ENCODE peak calls at places on chromosomes 1 and 21, in six cellular contexts. R is ovary, E is IMR-90, G is Calu3, Y is astrocyte of the cerebellum, O is colonic mucosa. X is an unnamed sample.

GRCh38 chr1:236018885-236019453 is 45.9 kb downstream of the NID1 start:
- DNase-seq in R (peak; percentile 68), E (peak; percentile 36), G (no peak), Y (no peak), O (peak; percentile 48), X (no peak)

GRCh38 chr1:33810571-33810970 is 53.3 kb upstream of the HMGB4 start:
- DNase-seq in R (no peak), E (no peak), G (no peak), Y (no peak), O (peak; percentile 9), X (no peak)

GRCh38 chr21:35275776-35276175 is 226.7 kb upstream of the RUNX1 start:
- DNase-seq in R (no peak), E (peak; percentile 25), G (peak; percentile 17), Y (no peak), O (no peak), X (no peak)

GRCh38 chr1:81758213-81758612 is 42.5 kb upstream of the ADGRL2 start:
- DNase-seq in R (no peak), E (no peak), G (no peak), Y (no peak), O (no peak), X (no peak)

GRCh38 chr21:39456665-39457064 is 4.9 kb downstream of the SH3BGR start:
- DNase-seq in R (no peak), E (no peak), G (no peak), Y (no peak), O (no peak), X (no peak)

GRCh38 chr1:225445644-225446297 is 17.9 kb upstream of the LBR start:
- DNase-seq in R (no peak), E (no peak), G (no peak), Y (no peak), O (peak; percentile 70), X (no peak)

GRCh38 chr1:206709772-206710456 is 25.2 kb downstream of the MAPKAPK2 start:
- DNase-seq in R (no peak), E (peak; percentile 68), G (no peak), Y (no peak), O (no peak), X (no peak)

GRCh38 chr1:41366428-41367101 is 5.3 kb downstream of the FOXO6 start:
- DNase-seq in R (peak; percentile 74), E (no peak), G (peak; percentile 37), Y (no peak), O (peak; percentile 38), X (no peak)

GRCh38 chr1:219621047-219621786 is 8.3 kb upstream of the ZC3H11B start:
- DNase-seq in R (no peak), E (no peak), G (no peak), Y (no peak), O (no peak), X (no peak)

GRCh38 chr1:109794319-109795132 is 30.8 kb upstream of the EPS8L3 start:
- DNase-seq in R (no peak), E (no peak), G (no peak), Y (no peak), O (peak; percentile 35), X (no peak)

GRCh38 chr1:244874974-244875579 is 10.7 kb upstream of the HNRNPU start:
- DNase-seq in R (no peak), E (no peak), G (no peak), Y (no peak), O (no peak), X (no peak)

GRCh38 chr1:109823543-109824348 is 60.0 kb upstream of the EPS8L3 start:
- DNase-seq in R (no peak), E (no peak), G (peak; percentile 20), Y (no peak), O (peak; percentile 50), X (no peak)

GRCh38 chr1:203858975-203859374 is 2.4 kb upstream of the SNRPE start:
- DNase-seq in R (no peak), E (no peak), G (no peak), Y (no peak), O (no peak), X (no peak)

GRCh38 chr1:44831516-44831915 is 11.5 kb downstream of the PTCH2 start:
- DNase-seq in R (peak; percentile 17), E (no peak), G (no peak), Y (no peak), O (no peak), X (no peak)

GRCh38 chr1:177208920-177209319 is 38.2 kb downstream of the BRINP2 start:
- DNase-seq in R (no peak), E (no peak), G (no peak), Y (no peak), O (no peak), X (no peak)

GRCh38 chr1:154627247-154628121 is 19.5 kb upstream of the ADAR start:
- DNase-seq in R (peak; percentile 88), E (peak; percentile 88), G (peak; percentile 92), Y (peak; percentile 78), O (peak; percentile 97), X (peak; percentile 86)

GRCh38 chr21:15976807-15977206 is 247.0 kb downstream of the USP25 start:
- DNase-seq in R (no peak), E (no peak), G (peak; percentile 1), Y (no peak), O (no peak), X (peak; percentile 27)

GRCh38 chr1:149936992-149937705 is 470 bp upstream of the MTMR11 start:
- DNase-seq in R (no peak), E (peak; percentile 58), G (peak; percentile 82), Y (no peak), O (peak; percentile 85), X (no peak)

GRCh38 chr21:35139382-35139715 is 90.2 kb upstream of the RUNX1 start:
- DNase-seq in R (no peak), E (no peak), G (no peak), Y (no peak), O (no peak), X (no peak)

GRCh38 chr1:234533975-234534876 is 55.2 kb upstream of the TARBP1 start:
- DNase-seq in R (peak; percentile 99), E (peak; percentile 98), G (no peak), Y (peak; percentile 99), O (peak; percentile 79), X (no peak)

GRCh38 chr1:234647758-234648157 is 37.8 kb upstream of the IRF2BP2 start:
- DNase-seq in R (no peak), E (no peak), G (no peak), Y (no peak), O (peak; percentile 6), X (no peak)

GRCh38 chr1:110616587-110616986 is 10.4 kb upstream of the KCNA2 start:
- DNase-seq in R (no peak), E (peak; percentile 10), G (peak; percentile 59), Y (no peak), O (no peak), X (no peak)

GRCh38 chr1:200658037-200658808 is 11.5 kb downstream of the DDX59 start:
- DNase-seq in R (no peak), E (no peak), G (no peak), Y (no peak), O (no peak), X (no peak)

GRCh38 chr1:209398330-209398991 is 185.1 kb upstream of the CAMK1G start:
- DNase-seq in R (no peak), E (peak; percentile 88), G (no peak), Y (peak; percentile 83), O (no peak), X (no peak)

GRCh38 chr1:183989078-183989577 is 48.4 kb downstream of the COLGALT2 start:
- DNase-seq in R (no peak), E (peak; percentile 95), G (no peak), Y (no peak), O (no peak), X (no peak)

DNA sequence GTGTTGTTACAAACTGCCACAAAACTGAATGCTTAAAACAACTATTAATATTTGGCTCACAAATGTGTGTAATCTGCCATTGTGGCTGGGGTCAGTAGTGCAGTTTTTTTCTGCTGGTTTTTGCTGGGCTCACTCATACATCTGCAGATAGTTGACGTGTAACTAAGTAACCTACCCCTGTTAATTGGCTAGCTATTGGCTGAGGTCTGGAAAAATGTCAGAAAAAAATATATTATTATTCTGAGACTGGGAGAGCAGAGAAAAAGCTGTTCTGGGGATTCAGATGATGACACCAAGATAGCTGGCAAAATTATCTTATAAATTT is 616.0 kb upstream of the ADAMTS5 start:
- DNase-seq in R (no peak), E (no peak), G (no peak), Y (no peak), O (no peak), X (no peak)
- TF ChIP-seq CTCF in R (no peak), E (no peak), G (no peak), Y (no peak), O (no peak), X (no peak)

GRCh38 chr1:182631058-182631677 is 27.0 kb upstream of the RGS16 start:
- DNase-seq in R (no peak), E (no peak), G (no peak), Y (no peak), O (no peak), X (no peak)

GRCh38 chr1:182629674-182630073 is 25.5 kb upstream of the RGS16 start:
- DNase-seq in R (no peak), E (no peak), G (no peak), Y (no peak), O (no peak), X (no peak)

GRCh38 chr1:182630586-182630985 is 26.4 kb upstream of the RGS16 start:
- DNase-seq in R (no peak), E (no peak), G (no peak), Y (no peak), O (no peak), X (no peak)

GRCh38 chr1:182626527-182626926 is 22.3 kb upstream of the RGS16 start:
- DNase-seq in R (no peak), E (no peak), G (no peak), Y (no peak), O (no peak), X (no peak)

DNA sequence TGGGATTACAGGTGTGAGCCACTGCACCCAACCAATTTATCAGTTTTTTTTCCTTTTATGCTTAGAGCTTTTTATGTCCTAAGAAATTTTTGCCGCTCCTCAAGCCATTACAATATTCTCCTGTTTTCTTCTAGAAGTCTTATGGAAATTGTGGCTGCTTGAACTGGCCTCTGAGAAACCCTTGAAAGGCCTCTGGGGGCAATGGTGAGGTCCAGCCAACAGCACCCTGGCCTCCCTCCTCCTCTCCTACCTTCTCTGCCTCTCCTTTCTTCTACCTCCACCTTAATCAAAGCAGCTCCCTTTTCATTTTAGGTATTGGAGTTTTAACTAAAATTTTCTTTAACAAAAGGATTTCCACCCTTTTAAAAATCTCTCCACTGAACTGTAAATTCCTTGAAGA is 24.5 kb upstream of the RGS16 start:
- DNase-seq in R (no peak), E (no peak), G (no peak), Y (no peak), O (no peak), X (no peak)
- TF ChIP-seq CTCF in R (no peak), E (no peak), G (no peak), Y (no peak), O (no peak), X (no peak)

DNA sequence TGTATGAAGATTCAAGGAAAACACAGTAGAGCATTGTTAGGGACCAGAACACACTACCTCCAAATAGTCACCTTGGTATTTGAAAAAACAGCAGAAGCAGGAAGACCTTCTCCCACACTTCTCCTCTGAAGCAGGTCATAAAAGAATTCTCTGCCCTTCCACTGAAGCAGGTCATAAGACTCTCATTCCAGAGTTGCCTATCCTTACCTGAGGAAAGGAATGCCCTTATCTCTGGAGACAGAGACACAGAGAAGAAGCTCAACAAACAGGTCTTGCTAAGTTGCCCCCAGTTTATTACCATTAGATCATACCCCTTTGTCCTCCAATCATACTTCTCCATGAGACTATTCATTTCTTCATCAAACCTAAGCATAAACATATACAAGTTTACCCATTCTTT is 225.8 kb upstream of the TNR start:
- DNase-seq in R (no peak), E (no peak), G (no peak), Y (no peak), O (no peak), X (no peak)
- TF ChIP-seq CTCF in R (no peak), E (no peak), G (no peak), Y (no peak), O (no peak), X (no peak)

GRCh38 chr21:27466175-27466574 is 499.3 kb upstream of the ADAMTS5 start:
- DNase-seq in R (no peak), E (no peak), G (no peak), Y (no peak), O (no peak), X (no peak)
- TF ChIP-seq CTCF in R (no peak), E (peak; percentile 13), G (no peak), Y (no peak), O (no peak), X (peak; percentile 18)

X was measured in endothelial cell.